ENCODE peak calls at places on chromosomes 2 and 18, in five cellular contexts. Z, V, R, S and Q are unnamed samples. For H3K9me3, the result is how much of the 10 kb centered on the place peaks cover.

GRCh38 chr18:8609711-8610441 is 639 bp downstream of the RAB12 start:
- DNase-seq in Z (peak), V (peak), R (no peak), S (no peak), Q (no peak)

GRCh38 chr2:85433511-85434089 is 15.1 kb downstream of the SH2D6 start:
- DNase-seq in Z (peak), V (peak), R (no peak), S (peak), Q (peak)

GRCh38 chr18:22637787-22638186 is 220.1 kb upstream of the CTAGE1 start:
- DNase-seq in Z (no peak), V (peak), R (no peak), S (no peak), Q (no peak)

GRCh38 chr2:98084151-98084868 is 2.7 kb upstream of the VWA3B start:
- DNase-seq in Z (no peak), V (no peak), R (no peak), S (no peak), Q (no peak)

GRCh38 chr2:44715671-44716077 is 225.8 kb upstream of the SIX3 start:
- DNase-seq in Z (no peak), V (peak), R (no peak), S (no peak), Q (no peak)

GRCh38 chr2:176079851-176080539 is 3.8 kb downstream of the EVX2 start:
- DNase-seq in Z (no peak), V (peak), R (no peak), S (no peak), Q (no peak)

GRCh38 chr18:48787523-48788151 is 163.1 kb downstream of the SMAD7 start:
- DNase-seq in Z (no peak), V (peak), R (no peak), S (no peak), Q (no peak)

GRCh38 chr2:106020821-106021316 is 173.2 kb downstream of the UXS1 start:
- DNase-seq in Z (peak), V (no peak), R (no peak), S (no peak), Q (no peak)

GRCh38 chr2:101446869-101447268 is 28.0 kb downstream of the RFX8 start:
- DNase-seq in Z (no peak), V (peak), R (no peak), S (no peak), Q (no peak)

GRCh38 chr2:73970850-73971471 is 13.7 kb upstream of the TET3 start:
- DNase-seq in Z (peak), V (no peak), R (no peak), S (peak), Q (peak)

GRCh38 chr2:71894266-71894665 is 253.4 kb downstream of the CYP26B1 start:
- DNase-seq in Z (no peak), V (no peak), R (no peak), S (no peak), Q (peak)

GRCh38 chr18:3877678-3878077 is 427.7 kb downstream of the TGIF1 start:
- DNase-seq in Z (no peak), V (no peak), R (no peak), S (no peak), Q (no peak)

GRCh38 chr2:24721470-24721869 is 71.7 kb downstream of the PTRHD1 start:
- DNase-seq in Z (peak), V (peak), R (peak), S (peak), Q (peak)

GRCh38 chr18:7023581-7023980 is 94.0 kb downstream of the LAMA1 start:
- DNase-seq in Z (no peak), V (no peak), R (no peak), S (no peak), Q (no peak)

GRCh38 chr18:43533371-43533770 is 256.1 kb upstream of the SYT4 start:
- DNase-seq in Z (no peak), V (no peak), R (no peak), S (no peak), Q (no peak)

GRCh38 chr2:1823187-1824169 is 79.2 kb upstream of the PXDN start:
- DNase-seq in Z (no peak), V (peak), R (no peak), S (no peak), Q (no peak)

GRCh38 chr2:221558107-221558506 is 14.0 kb downstream of the EPHA4 start:
- DNase-seq in Z (no peak), V (no peak), R (no peak), S (no peak), Q (no peak)

GRCh38 chr2:23497063-23497462 is 112.1 kb downstream of the KLHL29 start:
- DNase-seq in Z (no peak), V (peak), R (no peak), S (no peak), Q (no peak)

GRCh38 chr18:45817533-45817932 is 7.9 kb upstream of the SIGLEC15 start:
- DNase-seq in Z (no peak), V (no peak), R (no peak), S (no peak), Q (no peak)

GRCh38 chr2:238139141-238139840 is 823 bp downstream of the KLHL30 start:
- DNase-seq in Z (no peak), V (no peak), R (no peak), S (no peak), Q (no peak)

GRCh38 chr18:73737990-73738389 is 409.6 kb downstream of the FBXO15 start:
- DNase-seq in Z (no peak), V (no peak), R (no peak), S (no peak), Q (no peak)

GRCh38 chr18:50240083-50240563 is 26.2 kb downstream of the CFAP53 start:
- DNase-seq in Z (no peak), V (no peak), R (no peak), S (no peak), Q (no peak)

GRCh38 chr18:13614318-13614643 is 112.1 kb downstream of the FAM210A start:
- DNase-seq in Z (no peak), V (no peak), R (no peak), S (no peak), Q (no peak)

GRCh38 chr2:196481323-196481695 is 158.2 kb upstream of the CCDC150 start:
- DNase-seq in Z (no peak), V (peak), R (no peak), S (no peak), Q (no peak)

GRCh38 chr2:134518101-134518500 is 200.7 kb downstream of the TMEM163 start:
- DNase-seq in Z (no peak), V (no peak), R (no peak), S (no peak), Q (no peak)

GRCh38 chr2:14998548-14998947 is 366.0 kb downstream of the LRATD1 start:
- DNase-seq in Z (no peak), V (no peak), R (no peak), S (no peak), Q (no peak)

GRCh38 chr2:152466041-152466440 is 131.1 kb downstream of the FMNL2 start:
- DNase-seq in Z (no peak), V (no peak), R (no peak), S (no peak), Q (no peak)
- TF ChIP-seq CTCF in Z (no peak), V (no peak), R (no peak), S (no peak), Q (no peak)

GRCh38 chr18:78429127-78430108 is 550.2 kb upstream of the SALL3 start:
- DNase-seq in Z (no peak), V (no peak), R (no peak), S (no peak), Q (no peak)

GRCh38 chr18:78423776-78424175 is 555.8 kb upstream of the SALL3 start:
- DNase-seq in Z (no peak), V (no peak), R (no peak), S (no peak), Q (no peak)

GRCh38 chr18:78431606-78432005 is 548.0 kb upstream of the SALL3 start:
- DNase-seq in Z (no peak), V (no peak), R (no peak), S (no peak), Q (no peak)

GRCh38 chr18:78430171-78430857 is 549.3 kb upstream of the SALL3 start:
- DNase-seq in Z (no peak), V (no peak), R (no peak), S (no peak), Q (no peak)

DNA sequence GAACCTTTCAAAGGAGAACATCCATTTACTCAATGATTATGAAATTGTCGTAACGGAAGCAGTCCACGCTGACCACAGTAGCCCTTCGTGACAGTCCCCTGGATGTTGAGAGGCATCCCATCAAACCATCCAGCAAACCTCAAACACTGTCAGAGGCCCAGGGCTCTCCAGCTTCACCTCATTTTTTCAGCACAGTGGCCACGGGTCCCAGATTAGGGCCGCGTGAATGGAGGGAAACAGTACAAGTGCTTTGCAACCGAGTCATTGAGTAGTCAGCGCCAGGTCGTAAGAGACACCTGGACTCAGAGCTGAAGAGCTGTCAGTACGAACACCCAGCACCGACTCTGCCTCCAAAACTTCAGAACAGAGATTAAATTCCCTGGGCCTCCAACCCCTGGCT is 552.5 kb upstream of the SALL3 start:
- DNase-seq in Z (no peak), V (no peak), R (no peak), S (no peak), Q (no peak)
- H3K9me3 ChIP-seq in Z (under half), V (under half), R (under half), S (under half), Q (under half)

DNA sequence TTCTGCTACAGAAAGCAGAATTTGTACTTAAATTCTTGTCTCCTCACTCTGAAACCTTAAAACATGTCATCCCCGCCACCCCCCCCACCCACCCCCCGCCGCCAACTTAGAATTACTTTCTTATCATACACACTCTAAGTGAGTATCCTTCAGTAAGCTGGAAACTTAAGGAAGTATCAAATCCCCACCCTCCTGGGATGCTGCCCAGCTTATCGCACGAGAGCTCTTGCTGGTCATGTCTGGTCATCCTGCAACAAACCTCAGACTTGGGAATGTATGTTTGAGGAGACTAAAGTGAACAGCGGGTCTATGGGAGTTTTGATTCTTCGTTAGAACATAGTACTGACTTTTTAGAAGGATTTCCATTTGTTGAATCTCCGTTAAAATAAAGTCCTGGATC is 203.3 kb downstream of the PTGR3 start:
- DNase-seq in Z (no peak), V (no peak), R (no peak), S (no peak), Q (no peak)
- H3K4me3 ChIP-seq in Z (no peak), V (no peak), R (no peak), S (no peak), Q (no peak)

GRCh38 chr2:150599889-150600288 is 112.4 kb upstream of the RND3 start:
- DNase-seq in Z (no peak), V (no peak), R (no peak), S (no peak), Q (no peak)
- TF ChIP-seq CTCF in Z (no peak), V (peak), R (no peak), S (no peak), Q (no peak)

GRCh38 chr2:129437775-129438174 is 541.7 kb upstream of the RAB6C start:
- DNase-seq in Z (no peak), V (no peak), R (peak), S (no peak), Q (no peak)
- H3K9me3 ChIP-seq in Z (under half), V (under half), R (under half), S (under half), Q (under half)

DNA sequence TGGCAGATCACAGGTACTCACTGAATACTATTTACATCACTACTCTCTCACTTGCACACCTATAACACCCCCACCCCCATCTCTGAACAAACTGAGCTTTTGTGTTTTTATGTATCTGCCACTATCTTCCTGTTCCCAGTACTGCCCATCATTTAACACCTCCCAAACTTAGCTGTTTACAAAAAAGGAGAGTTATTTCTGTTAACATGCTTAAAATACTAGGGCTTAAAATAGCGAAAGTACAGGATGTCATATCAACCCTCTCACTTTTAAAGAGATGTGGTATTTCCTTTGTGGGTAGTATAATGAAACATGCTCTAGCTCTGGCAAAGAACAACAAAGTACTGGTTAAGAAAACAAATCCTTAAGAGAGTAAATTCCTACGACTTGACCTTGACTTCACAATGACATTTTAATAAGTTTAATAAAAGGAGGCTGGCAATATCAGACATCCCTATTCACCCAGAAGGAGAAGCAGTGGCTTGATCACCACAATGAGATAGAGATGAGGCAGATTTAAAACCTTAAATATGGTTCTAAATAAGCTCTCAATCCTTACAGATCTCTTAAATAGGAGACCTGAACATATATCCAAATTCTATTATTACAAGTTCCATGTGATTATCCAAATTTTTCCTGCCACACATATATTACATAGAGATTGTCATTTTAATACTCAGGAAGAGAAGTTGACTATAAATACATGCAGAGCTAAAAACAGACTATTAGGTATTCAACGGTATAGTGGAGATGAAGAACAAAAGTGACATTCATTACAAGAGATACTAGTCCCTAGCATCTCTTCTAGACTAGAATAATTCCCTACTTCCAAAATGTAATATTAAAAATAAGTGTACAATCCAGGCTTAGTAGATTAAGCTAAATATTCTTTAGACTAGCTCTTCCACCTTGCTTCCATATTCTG is 36.9 kb downstream of the TRAK2 start:
- DNase-seq in Z (no peak), V (no peak), R (no peak), S (no peak), Q (no peak)
- H3K4me3 ChIP-seq in Z (no peak), V (peak), R (no peak), S (no peak), Q (no peak)